ENCODE peak calls at places on chromosomes 4 and X, in nine cellular contexts. C, A, O, P, V, F, K, M and X are unnamed samples.

GRCh38 chrX:110156167-110156754 is 153.3 kb downstream of the TMEM164 start:
- DNase-seq in C (no peak), A (no peak), O (no peak), P (no peak), V (no peak), F (no peak), K (no peak), M (no peak), X (no peak)

GRCh38 chr4:108272566-108272965 is 103.8 kb upstream of the LEF1 start:
- DNase-seq in C (no peak), A (peak; percentile 87), O (no peak), P (no peak), V (no peak), F (no peak), K (peak; percentile 78), M (no peak), X (no peak)

GRCh38 chr4:40675166-40675565 is 45.5 kb upstream of the RBM47 start:
- DNase-seq in C (no peak), A (no peak), O (no peak), P (no peak), V (no peak), F (no peak), K (no peak), M (no peak), X (no peak)

GRCh38 chr4:151692821-151693504 is 67.8 kb downstream of the GATB start:
- DNase-seq in C (no peak), A (no peak), O (no peak), P (peak; percentile 57), V (no peak), F (no peak), K (no peak), M (no peak), X (no peak)

GRCh38 chrX:54358424-54359211 is 772 bp upstream of the WNK3 start:
- DNase-seq in C (peak; percentile 61), A (peak; percentile 75), O (peak; percentile 69), P (peak; percentile 83), V (peak; percentile 47), F (peak; percentile 83), K (no peak), M (peak; percentile 32), X (peak; percentile 39)

GRCh38 chr4:40840255-40840984 is 90.7 kb downstream of the NSUN7 start:
- DNase-seq in C (no peak), A (no peak), O (no peak), P (no peak), V (no peak), F (no peak), K (no peak), M (no peak), X (no peak)

GRCh38 chr4:7699040-7699439 is 240.6 kb downstream of the AFAP1 start:
- DNase-seq in C (no peak), A (peak; percentile 91), O (no peak), P (no peak), V (no peak), F (no peak), K (no peak), M (no peak), X (no peak)

GRCh38 chr4:56972832-56973231 is 4.6 kb downstream of the NOA1 start:
- DNase-seq in C (no peak), A (no peak), O (no peak), P (no peak), V (no peak), F (no peak), K (no peak), M (no peak), X (no peak)

GRCh38 chrX:21781525-21781924 is 23.6 kb upstream of the SMPX start:
- DNase-seq in C (no peak), A (no peak), O (no peak), P (no peak), V (no peak), F (no peak), K (no peak), M (no peak), X (no peak)

GRCh38 chrX:71111141-71111843 is at the start of gene IL2RG:
- DNase-seq in C (no peak), A (no peak), O (no peak), P (no peak), V (no peak), F (no peak), K (no peak), M (peak; percentile 70), X (no peak)

GRCh38 chr4:144655491-144655890 is 9.5 kb downstream of the HHIP start:
- DNase-seq in C (no peak), A (no peak), O (no peak), P (no peak), V (no peak), F (no peak), K (no peak), M (no peak), X (no peak)

GRCh38 chr4:144650311-144650820 is 4.4 kb downstream of the HHIP start:
- DNase-seq in C (no peak), A (no peak), O (no peak), P (no peak), V (no peak), F (no peak), K (no peak), M (no peak), X (no peak)

GRCh38 chr4:144656857-144657256 is 10.9 kb downstream of the HHIP start:
- DNase-seq in C (no peak), A (no peak), O (no peak), P (no peak), V (peak; percentile 21), F (no peak), K (no peak), M (no peak), X (no peak)

GRCh38 chr4:144658015-144658567 is 12.1 kb downstream of the HHIP start:
- DNase-seq in C (no peak), A (no peak), O (no peak), P (no peak), V (no peak), F (no peak), K (no peak), M (no peak), X (no peak)

DNA sequence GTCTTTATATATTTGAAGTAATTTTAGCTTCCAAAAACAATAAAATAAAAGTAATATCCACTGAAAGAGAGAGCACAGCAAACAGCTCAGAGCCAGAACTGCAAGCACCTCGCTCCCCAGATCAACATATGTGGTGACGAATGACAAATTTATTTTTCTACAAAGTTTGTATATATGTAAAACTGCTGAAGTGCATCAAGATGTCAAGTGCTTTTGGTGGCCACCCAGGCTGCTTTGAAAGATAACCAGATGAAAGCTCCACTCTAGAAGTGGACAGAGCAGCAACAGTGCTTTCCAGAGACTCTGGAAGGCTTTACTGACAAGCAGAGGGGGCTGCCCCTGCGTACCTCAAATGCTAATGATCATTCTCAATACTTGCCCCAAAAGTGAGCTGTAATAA is 8.2 kb downstream of the HHIP start:
- DNase-seq in C (no peak), A (no peak), O (no peak), P (no peak), V (no peak), F (no peak), K (peak; percentile 75), M (no peak), X (no peak)
- H3K4me1 ChIP-seq in C (no peaks in the 10 kb centered on the region), A (no peaks in the 10 kb centered on the region), O (no peaks in the 10 kb centered on the region), P (no peaks in the 10 kb centered on the region), V (no peaks in the 10 kb centered on the region), F (no peaks in the 10 kb centered on the region), K (peaks cover 63% of the 10 kb centered on the region), M (no peaks in the 10 kb centered on the region), X (no peaks in the 10 kb centered on the region)

DNA sequence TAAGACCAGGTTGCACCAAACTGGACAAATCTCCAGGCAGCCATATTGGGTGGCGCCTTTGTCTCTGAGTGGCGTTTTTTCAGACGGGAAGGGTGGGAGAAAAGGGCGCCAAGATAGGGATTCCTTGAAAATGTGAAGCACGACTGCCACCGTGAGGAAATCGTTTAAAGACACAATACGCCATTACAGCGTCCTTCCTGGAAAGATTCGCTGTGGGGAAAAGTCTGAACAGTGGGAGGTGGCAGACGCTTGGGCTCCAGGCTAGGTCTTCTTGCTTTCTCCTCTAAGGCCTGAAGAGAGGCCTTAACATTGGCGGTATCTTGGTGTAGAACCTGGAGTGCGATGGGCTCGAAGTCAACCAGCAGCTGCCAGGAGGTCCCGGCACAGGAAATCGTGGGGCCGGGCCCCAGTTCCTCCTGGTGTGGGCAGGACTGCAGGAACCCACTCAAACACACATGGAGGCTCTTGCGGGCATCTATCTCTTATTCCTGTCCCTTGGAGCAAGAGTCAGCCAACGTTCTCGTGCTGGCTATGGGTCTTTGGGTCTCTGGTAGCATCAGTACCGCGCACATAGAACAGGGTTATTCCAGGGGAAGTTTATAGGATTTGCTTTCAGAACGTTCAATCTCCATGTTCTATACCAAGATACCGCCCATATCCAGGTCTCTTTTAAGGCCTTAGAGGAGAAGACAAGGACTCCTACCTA is 208.8 kb downstream of the OR13H1 start:
- DNase-seq in C (peak; percentile 87), A (no peak), O (peak; percentile 92), P (peak; percentile 85), V (peak; percentile 88), F (no peak), K (no peak), M (peak; percentile 90), X (no peak)
- H3K27ac ChIP-seq in C (no peak overlapping the region), A (no peak overlapping the region), O (no peak overlapping the region), P (no peak overlapping the region), V (peak overlapping the region; percentile 80), F (no peak overlapping the region), K (no peak overlapping the region), M (peak overlapping the region; percentile 55), X (no peak overlapping the region)

GRCh38 chr4:112206431-112206830 is 25.2 kb upstream of the AP1AR start:
- DNase-seq in C (no peak), A (no peak), O (no peak), P (no peak), V (no peak), F (no peak), K (no peak), M (no peak), X (no peak)

GRCh38 chr4:112199041-112199440 is 32.5 kb upstream of the AP1AR start:
- DNase-seq in C (no peak), A (no peak), O (no peak), P (no peak), V (no peak), F (no peak), K (no peak), M (no peak), X (no peak)

GRCh38 chr4:112201915-112202505 is 29.6 kb upstream of the AP1AR start:
- DNase-seq in C (no peak), A (no peak), O (no peak), P (no peak), V (no peak), F (no peak), K (no peak), M (no peak), X (no peak)

GRCh38 chr4:112203593-112203992 is 28.0 kb upstream of the AP1AR start:
- DNase-seq in C (no peak), A (no peak), O (no peak), P (no peak), V (no peak), F (no peak), K (no peak), M (no peak), X (no peak)
- H3K4me1 ChIP-seq in C (no peaks in the 10 kb centered on the region), A (no peaks in the 10 kb centered on the region), O (no peaks in the 10 kb centered on the region), P (no peaks in the 10 kb centered on the region), V (no peaks in the 10 kb centered on the region), F (peaks cover 4% of the 10 kb centered on the region), K (no peaks in the 10 kb centered on the region), M (no peaks in the 10 kb centered on the region), X (no peaks in the 10 kb centered on the region)

DNA sequence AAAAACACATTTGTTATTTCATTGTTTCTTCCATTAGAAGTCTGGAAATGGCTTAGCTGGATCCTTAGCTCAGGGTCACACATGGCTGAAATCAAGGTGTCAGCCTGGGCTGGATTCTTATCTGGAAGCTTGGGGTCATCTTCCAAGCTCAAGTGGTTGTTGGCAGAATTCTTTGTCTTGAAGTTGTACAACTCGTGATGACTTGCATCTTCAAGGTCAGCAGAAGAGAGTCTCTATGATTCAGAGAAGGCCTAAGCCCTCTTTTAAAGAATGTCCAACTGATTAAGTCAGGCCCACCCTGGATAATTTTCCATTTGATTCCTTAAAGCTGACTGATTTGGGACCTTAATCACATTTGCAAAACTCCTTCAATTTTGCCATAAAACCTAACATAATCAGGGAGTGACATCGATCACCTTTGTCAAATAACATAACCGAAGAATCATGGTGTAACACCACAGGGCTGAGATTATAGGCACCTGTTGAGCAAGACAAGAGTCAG is 22.1 kb downstream of the TMSB4X start:
- DNase-seq in C (no peak), A (no peak), O (no peak), P (no peak), V (no peak), F (no peak), K (no peak), M (no peak), X (no peak)
- H3K27ac ChIP-seq in C (no peak overlapping the region), A (no peak overlapping the region), O (no peak overlapping the region), P (no peak overlapping the region), V (no peak overlapping the region), F (no peak overlapping the region), K (no peak overlapping the region), M (no peak overlapping the region), X (no peak overlapping the region)